ENCODE peak calls at places on chromosome 15, in seven cellular contexts. B, S, P, Y, F, H and U are unnamed samples. For H3K36me3, the result is how much of the 10 kb centered on the place peaks cover.

GRCh38 chr15:67850336-67850735 is 10.5 kb upstream of the RNU6-1 start:
- DNase-seq in P (no peak), B (no peak), Y (no peak), S (no peak), H (no peak), F (no peak), U (no peak)

GRCh38 chr15:99421172-99421656 is 144.6 kb upstream of the MEF2A start:
- DNase-seq in F (peak), Y (no peak), B (no peak), P (no peak), S (peak), H (no peak), U (no peak)

GRCh38 chr15:52658955-52659354 is 20.2 kb downstream of the ATOSA start:
- DNase-seq in S (no peak), F (peak), P (no peak), Y (no peak), B (no peak), H (no peak), U (no peak)

GRCh38 chr15:92648190-92648875 is 7.2 kb downstream of the FAM174B start:
- DNase-seq in Y (no peak), P (peak), F (no peak), B (no peak), H (no peak), S (no peak), U (no peak)

GRCh38 chr15:34609658-34610057 is 26.2 kb upstream of the GOLGA8B start:
- DNase-seq in P (no peak), F (no peak), B (peak), H (no peak), S (no peak), Y (no peak), U (no peak)

GRCh38 chr15:33329457-33329856 is 18.7 kb downstream of the RYR3 start:
- DNase-seq in F (no peak), S (no peak), P (no peak), H (no peak), B (no peak), Y (no peak), U (no peak)

GRCh38 chr15:79051941-79052731 is 38.4 kb downstream of the RASGRF1 start:
- DNase-seq in H (no peak), P (no peak), B (no peak), Y (no peak), F (no peak), S (no peak), U (peak)

GRCh38 chr15:37100109-37100873 is at the start of gene MEIS2:
- DNase-seq in F (peak), P (peak), H (peak), S (peak), Y (peak), B (peak), U (peak)

GRCh38 chr15:57503911-57504598 is 87.6 kb upstream of the MYZAP start:
- DNase-seq in F (no peak), H (no peak), S (no peak), P (no peak), B (no peak), Y (no peak), U (no peak)

DNA sequence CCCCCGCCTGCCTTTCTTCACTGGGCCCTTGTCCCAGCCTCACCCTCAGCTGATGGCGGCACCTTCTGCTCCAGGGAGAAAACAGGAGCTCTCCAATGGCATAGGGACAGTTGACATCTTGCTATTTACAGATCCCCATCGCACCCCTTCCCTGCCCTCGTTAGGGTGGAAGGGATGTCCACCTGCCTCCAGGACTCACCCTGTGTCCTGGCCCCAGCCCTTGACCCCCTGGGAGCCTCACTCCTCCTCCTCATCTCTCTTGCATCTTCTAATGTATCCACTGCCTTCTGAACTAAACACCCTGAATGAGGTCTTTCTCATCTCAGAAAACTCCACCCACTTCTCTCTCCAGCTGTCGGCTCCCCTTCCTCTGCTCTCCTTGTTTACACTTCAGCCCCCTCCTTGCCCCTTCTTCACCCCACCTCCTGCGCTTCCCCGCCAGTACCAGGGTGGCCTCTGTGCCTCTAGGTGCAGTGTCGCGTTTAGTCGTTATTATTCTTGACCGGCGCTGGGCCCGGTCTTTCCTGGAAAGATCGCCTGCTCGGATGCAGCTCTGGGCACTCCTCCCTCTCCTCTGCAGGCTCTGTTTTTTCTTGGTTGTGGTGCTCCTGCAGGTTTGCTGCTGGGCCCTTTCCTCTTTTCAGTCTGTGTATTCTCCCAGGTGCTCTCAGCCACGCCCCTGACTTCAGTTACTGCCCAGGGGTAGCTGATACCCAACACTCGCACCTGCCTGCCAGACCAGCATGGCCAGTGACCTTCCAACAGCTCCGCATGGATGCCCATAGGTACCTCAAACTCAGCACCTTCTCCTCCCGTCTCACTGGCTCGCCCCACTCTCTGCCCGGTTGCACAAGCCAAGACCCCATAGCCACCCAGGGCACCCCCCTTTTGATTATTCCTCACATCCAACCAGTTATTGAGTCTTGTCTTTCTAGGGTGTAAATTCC is 42.9 kb downstream of the PML start:
- DNase-seq in Y (no peak), P (peak), F (no peak), S (no peak), H (no peak), B (no peak), U (no peak)
- H3K36me3 ChIP-seq in Y (under half), P (under half), F (under half), S (under half), H (under half), B (under half), U (under half)

DNA sequence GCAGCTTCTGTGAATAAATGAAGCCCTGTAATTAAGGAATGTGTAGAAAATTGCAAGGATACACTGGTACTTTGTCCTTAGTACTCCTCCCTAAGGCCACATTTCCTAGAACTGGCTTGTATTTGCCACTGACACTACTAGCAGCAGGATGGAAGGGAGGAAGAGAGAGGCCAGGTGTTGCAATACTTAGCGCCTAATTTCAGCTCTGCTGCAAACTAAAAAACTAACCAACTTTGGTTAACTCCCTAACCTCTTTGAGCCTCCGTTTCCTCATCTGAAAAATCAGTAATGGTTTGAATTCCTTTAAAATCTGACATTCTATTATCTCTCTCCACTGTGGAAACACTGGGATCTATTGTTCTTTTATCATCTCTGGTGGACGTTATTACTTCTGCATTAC is 257.0 kb downstream of the SV2B start:
- DNase-seq in B (no peak), F (no peak), H (no peak), P (no peak), S (no peak), Y (no peak), U (no peak)
- H3K36me3 ChIP-seq in B (under half), F (under half), H (under half), P (under half), S (under half), Y (under half), U (under half)

GRCh38 chr15:70055601-70056051 is 42.1 kb downstream of the TLE3 start:
- DNase-seq in S (no peak), Y (no peak), F (no peak), B (peak), H (peak), P (no peak), U (no peak)

GRCh38 chr15:70054884-70055387 is 42.8 kb downstream of the TLE3 start:
- DNase-seq in S (no peak), Y (no peak), P (no peak), B (no peak), H (peak), F (no peak), U (no peak)

GRCh38 chr15:70054366-70054765 is 43.4 kb downstream of the TLE3 start:
- DNase-seq in F (no peak), B (no peak), P (no peak), S (no peak), Y (no peak), H (peak), U (peak)

GRCh38 chr15:70057931-70058641 is 39.6 kb downstream of the TLE3 start:
- DNase-seq in S (no peak), H (peak), P (no peak), F (no peak), Y (no peak), B (no peak), U (no peak)

DNA sequence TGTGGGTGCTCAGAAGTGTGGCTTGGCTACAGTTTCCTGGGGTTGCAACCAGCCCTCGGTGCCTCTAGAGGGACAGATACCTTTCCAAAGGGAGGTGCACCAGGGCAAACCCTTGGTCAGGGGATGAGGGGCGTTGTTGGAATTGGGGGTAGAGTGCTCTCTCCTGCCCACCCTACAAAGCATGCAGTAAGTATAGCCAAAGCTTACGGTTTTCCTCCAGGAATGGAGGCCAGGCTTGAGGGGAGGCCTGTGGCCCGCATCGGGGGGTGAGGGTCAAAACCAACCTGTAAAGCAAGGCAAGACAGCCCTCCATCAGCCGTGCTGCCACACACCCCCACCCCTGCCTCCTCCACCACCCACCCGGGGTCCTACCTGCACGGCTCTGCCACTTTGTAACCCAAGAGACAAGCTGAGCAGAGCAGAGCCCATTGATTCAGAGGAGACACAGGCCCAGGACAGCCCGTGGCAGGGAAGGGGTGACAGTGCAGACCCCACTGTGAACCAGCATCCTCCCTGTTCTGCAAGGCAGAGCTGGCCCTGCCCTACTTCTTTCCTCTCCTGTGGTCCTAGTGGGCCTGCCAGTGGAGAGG is 41.5 kb downstream of the TLE3 start:
- DNase-seq in Y (no peak), F (no peak), S (no peak), P (no peak), H (peak), B (peak), U (no peak)
- H3K36me3 ChIP-seq in Y (half or more), F (half or more), S (half or more), P (half or more), H (under half), B (half or more), U (half or more)

DNA sequence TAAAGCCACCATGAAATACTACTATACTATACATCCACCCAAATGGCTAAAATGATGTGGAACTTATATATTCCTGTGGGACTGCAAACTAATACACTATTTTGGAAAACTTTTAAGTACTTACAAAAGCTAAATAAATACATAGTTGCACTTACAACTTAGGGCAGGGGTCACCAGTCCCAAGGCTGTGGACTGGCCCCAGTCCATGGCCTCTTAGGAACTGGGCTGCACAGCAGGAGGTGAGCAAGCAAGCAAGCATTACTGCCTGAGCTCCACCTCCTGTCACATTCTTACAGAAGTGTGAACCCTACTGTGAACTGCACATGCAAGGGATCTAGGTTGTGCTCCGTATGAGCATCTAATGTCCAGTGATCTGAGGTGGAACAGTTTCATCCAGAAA is 18.1 kb downstream of the PIGB start:
- DNase-seq in S (no peak), H (no peak), F (no peak), B (no peak), P (peak), Y (no peak), U (no peak)
- H3K36me3 ChIP-seq in S (under half), H (under half), F (under half), B (under half), P (under half), Y (under half), U (under half)

GRCh38 chr15:48408337-48408736 is 77.1 kb downstream of the DUT start:
- DNase-seq in B (no peak), H (no peak), S (no peak), P (no peak), Y (no peak), F (no peak), U (no peak)
- H3K36me3 ChIP-seq in B (under half), H (under half), S (under half), P (under half), Y (under half), F (under half), U (under half)

GRCh38 chr15:50577492-50577891 is 31.0 kb upstream of the USP50 start:
- DNase-seq in F (no peak), Y (no peak), P (no peak), B (no peak), H (no peak), S (no peak), U (no peak)
- H3K36me3 ChIP-seq in F (under half), Y (under half), P (half or more), B (under half), H (under half), S (half or more), U (under half)

GRCh38 chr15:95235033-95235432 is 1003.7 kb downstream of the MCTP2 start:
- DNase-seq in B (no peak), Y (no peak), P (no peak), H (no peak), S (no peak), F (no peak), U (no peak)
- H3K36me3 ChIP-seq in B (under half), Y (under half), P (under half), H (under half), S (under half), F (under half), U (under half)

DNA sequence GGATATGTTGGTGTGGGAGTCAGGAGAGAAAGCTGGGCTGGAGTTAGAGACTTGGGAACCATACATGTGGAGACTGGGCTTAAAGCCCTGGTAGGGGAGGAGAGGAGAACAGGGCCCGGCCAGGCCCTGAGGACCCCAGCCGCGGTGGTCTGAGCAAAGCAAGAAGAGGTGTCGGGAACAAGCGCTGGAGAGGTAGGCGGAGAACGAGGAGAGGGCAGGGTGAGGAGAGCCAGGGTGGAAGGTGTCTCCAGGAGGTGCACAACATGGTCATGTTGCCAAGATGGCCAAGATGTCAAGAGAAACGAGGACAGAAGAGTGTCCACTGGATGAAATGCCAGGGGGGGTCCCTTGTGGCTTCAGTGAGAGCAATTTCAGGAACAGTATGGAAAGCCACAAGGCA is 5.5 kb downstream of the CHAC1 start:
- DNase-seq in Y (no peak), S (no peak), B (no peak), H (no peak), F (no peak), P (no peak), U (no peak)
- H3K36me3 ChIP-seq in Y (under half), S (under half), B (under half), H (under half), F (under half), P (under half), U (under half)

GRCh38 chr15:45665261-45665660 is 30.4 kb downstream of the SQOR start:
- DNase-seq in F (no peak), H (no peak), Y (no peak), B (no peak), S (no peak), P (no peak), U (no peak)

GRCh38 chr15:45669422-45669821 is 34.6 kb downstream of the SQOR start:
- DNase-seq in H (no peak), P (no peak), B (no peak), Y (no peak), F (no peak), S (no peak), U (no peak)

GRCh38 chr15:45666119-45666875 is 31.5 kb downstream of the SQOR start:
- DNase-seq in B (no peak), F (peak), P (no peak), S (no peak), Y (no peak), H (no peak), U (no peak)

GRCh38 chr15:45668386-45668785 is 33.6 kb downstream of the SQOR start:
- DNase-seq in F (no peak), P (no peak), H (no peak), B (no peak), S (no peak), Y (no peak), U (no peak)

DNA sequence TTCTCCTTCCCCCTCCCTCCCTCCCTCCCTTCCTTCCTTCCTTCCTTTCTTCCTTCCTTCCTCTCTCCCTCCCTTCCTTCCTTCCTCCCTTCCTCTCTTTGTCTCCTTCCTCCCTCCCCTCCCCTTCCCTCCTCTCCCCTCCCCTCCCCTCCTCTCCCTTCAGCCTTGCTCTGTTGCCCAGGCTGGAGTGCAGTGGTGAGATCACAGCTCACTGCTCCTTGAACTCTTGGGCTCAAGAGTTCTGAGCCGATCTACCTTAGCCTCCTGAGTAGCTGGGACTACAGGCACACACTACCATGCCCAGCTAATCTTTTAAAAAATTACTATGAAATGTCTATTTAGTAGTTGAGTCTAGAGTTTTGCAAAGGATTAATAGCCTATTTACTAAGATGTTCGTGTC is 32.2 kb downstream of the SQOR start:
- DNase-seq in H (no peak), F (no peak), S (no peak), Y (no peak), B (no peak), P (no peak), U (no peak)
- H3K36me3 ChIP-seq in H (under half), F (under half), S (under half), Y (under half), B (under half), P (under half), U (under half)

DNA sequence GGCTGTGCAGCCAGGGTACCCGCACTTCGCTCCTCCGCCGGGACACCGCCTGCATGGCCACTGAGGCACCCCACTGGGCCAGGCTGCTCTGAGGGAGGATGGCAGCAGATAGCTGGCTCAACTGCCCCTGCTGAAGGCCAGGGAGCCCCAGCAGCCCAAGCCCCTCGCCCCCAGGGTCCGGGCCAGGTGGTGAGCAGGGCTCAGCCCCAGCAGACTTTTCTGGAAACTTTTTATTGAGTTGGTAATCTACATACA is 11.5 kb downstream of the PLIN1 start:
- DNase-seq in F (no peak), Y (no peak), P (no peak), S (no peak), H (no peak), B (no peak), U (peak)
- H3K36me3 ChIP-seq in F (under half), Y (under half), P (under half), S (under half), H (under half), B (under half), U (under half)